ENCODE peak calls at places on chromosomes 13 and 19, in nine cellular contexts. One of them, this sample, is unnamed.

GRCh38 chr13:38308736-38309135 is 40.9 kb upstream of the UFM1 start:
- DNase-seq in body of pancreas: no peak
- DNase-seq in stimulated activated CD4-positive, alpha-beta T cell treated with anti-CD3 and anti-CD28 coated beads, Interleukin-15, amount 100 ng/mL, for 24 hours: no peak
- DNase-seq in naive thymus-derived CD8-positive, alpha-beta T cell: no peak
- DNase-seq in IMR-90: peak
- DNase-seq in AG09309: peak
- DNase-seq in psoas muscle: no peak
- DNase-seq in NCI-H1417: no peak
- DNase-seq in NCI-H345: no peak
- DNase-seq in this sample: no peak

GRCh38 chr13:94656766-94657165 is 55.1 kb downstream of the GPR180 start:
- DNase-seq in naive thymus-derived CD8-positive, alpha-beta T cell: no peak
- DNase-seq in IMR-90: peak
- DNase-seq in NCI-H345: no peak
- DNase-seq in AG09309: peak
- DNase-seq in psoas muscle: no peak
- DNase-seq in body of pancreas: no peak
- DNase-seq in NCI-H1417: no peak
- DNase-seq in stimulated activated CD4-positive, alpha-beta T cell treated with anti-CD3 and anti-CD28 coated beads, Interleukin-15, amount 100 ng/mL, for 24 hours: peak
- DNase-seq in this sample: no peak

GRCh38 chr19:33347300-33347699 is 26.2 kb upstream of the CEBPG start:
- DNase-seq in body of pancreas: no peak
- DNase-seq in IMR-90: no peak
- DNase-seq in NCI-H1417: no peak
- DNase-seq in AG09309: no peak
- DNase-seq in naive thymus-derived CD8-positive, alpha-beta T cell: no peak
- DNase-seq in NCI-H345: no peak
- DNase-seq in stimulated activated CD4-positive, alpha-beta T cell treated with anti-CD3 and anti-CD28 coated beads, Interleukin-15, amount 100 ng/mL, for 24 hours: no peak
- DNase-seq in psoas muscle: no peak
- DNase-seq in this sample: no peak

GRCh38 chr13:37138169-37138568 is 32.7 kb upstream of the CSNK1A1L start:
- DNase-seq in AG09309: no peak
- DNase-seq in body of pancreas: no peak
- DNase-seq in IMR-90: no peak
- DNase-seq in NCI-H345: no peak
- DNase-seq in NCI-H1417: no peak
- DNase-seq in stimulated activated CD4-positive, alpha-beta T cell treated with anti-CD3 and anti-CD28 coated beads, Interleukin-15, amount 100 ng/mL, for 24 hours: no peak
- DNase-seq in psoas muscle: no peak
- DNase-seq in naive thymus-derived CD8-positive, alpha-beta T cell: no peak
- DNase-seq in this sample: no peak

GRCh38 chr19:21566073-21566472 is 60.7 kb downstream of the ZNF429 start:
- DNase-seq in NCI-H1417: no peak
- DNase-seq in naive thymus-derived CD8-positive, alpha-beta T cell: no peak
- DNase-seq in body of pancreas: no peak
- DNase-seq in AG09309: no peak
- DNase-seq in NCI-H345: no peak
- DNase-seq in stimulated activated CD4-positive, alpha-beta T cell treated with anti-CD3 and anti-CD28 coated beads, Interleukin-15, amount 100 ng/mL, for 24 hours: peak
- DNase-seq in psoas muscle: no peak
- DNase-seq in IMR-90: no peak
- DNase-seq in this sample: no peak

GRCh38 chr19:50567052-50567841 is 988 bp downstream of the LRRC4B start:
- DNase-seq in stimulated activated CD4-positive, alpha-beta T cell treated with anti-CD3 and anti-CD28 coated beads, Interleukin-15, amount 100 ng/mL, for 24 hours: no peak
- DNase-seq in NCI-H345: no peak
- DNase-seq in AG09309: no peak
- DNase-seq in body of pancreas: no peak
- DNase-seq in naive thymus-derived CD8-positive, alpha-beta T cell: no peak
- DNase-seq in psoas muscle: no peak
- DNase-seq in IMR-90: no peak
- DNase-seq in NCI-H1417: peak
- DNase-seq in this sample: peak

GRCh38 chr13:110138700-110139036 is 168.3 kb downstream of the COL4A1 start:
- DNase-seq in NCI-H1417: no peak
- DNase-seq in naive thymus-derived CD8-positive, alpha-beta T cell: no peak
- DNase-seq in IMR-90: no peak
- DNase-seq in stimulated activated CD4-positive, alpha-beta T cell treated with anti-CD3 and anti-CD28 coated beads, Interleukin-15, amount 100 ng/mL, for 24 hours: no peak
- DNase-seq in AG09309: no peak
- DNase-seq in NCI-H345: no peak
- DNase-seq in body of pancreas: no peak
- DNase-seq in psoas muscle: no peak
- DNase-seq in this sample: no peak

GRCh38 chr13:44927953-44928352 is 61.3 kb downstream of the NUFIP1 start:
- DNase-seq in body of pancreas: no peak
- DNase-seq in AG09309: no peak
- DNase-seq in psoas muscle: no peak
- DNase-seq in IMR-90: peak
- DNase-seq in naive thymus-derived CD8-positive, alpha-beta T cell: no peak
- DNase-seq in NCI-H1417: no peak
- DNase-seq in stimulated activated CD4-positive, alpha-beta T cell treated with anti-CD3 and anti-CD28 coated beads, Interleukin-15, amount 100 ng/mL, for 24 hours: no peak
- DNase-seq in NCI-H345: no peak
- DNase-seq in this sample: no peak

GRCh38 chr13:58300224-58300623 is 668.7 kb downstream of the PCDH17 start:
- DNase-seq in NCI-H1417: no peak
- DNase-seq in AG09309: no peak
- DNase-seq in body of pancreas: no peak
- DNase-seq in psoas muscle: no peak
- DNase-seq in IMR-90: no peak
- DNase-seq in NCI-H345: no peak
- DNase-seq in stimulated activated CD4-positive, alpha-beta T cell treated with anti-CD3 and anti-CD28 coated beads, Interleukin-15, amount 100 ng/mL, for 24 hours: no peak
- DNase-seq in naive thymus-derived CD8-positive, alpha-beta T cell: no peak
- DNase-seq in this sample: no peak

GRCh38 chr13:53165201-53165600 is 136.6 kb downstream of the OLFM4 start:
- DNase-seq in psoas muscle: no peak
- DNase-seq in naive thymus-derived CD8-positive, alpha-beta T cell: no peak
- DNase-seq in stimulated activated CD4-positive, alpha-beta T cell treated with anti-CD3 and anti-CD28 coated beads, Interleukin-15, amount 100 ng/mL, for 24 hours: no peak
- DNase-seq in AG09309: no peak
- DNase-seq in body of pancreas: no peak
- DNase-seq in IMR-90: no peak
- DNase-seq in NCI-H1417: no peak
- DNase-seq in NCI-H345: no peak
- DNase-seq in this sample: no peak

GRCh38 chr19:3403489-3404323 is 37.3 kb downstream of the NFIC start:
- DNase-seq in IMR-90: peak
- DNase-seq in NCI-H345: no peak
- DNase-seq in NCI-H1417: peak
- DNase-seq in stimulated activated CD4-positive, alpha-beta T cell treated with anti-CD3 and anti-CD28 coated beads, Interleukin-15, amount 100 ng/mL, for 24 hours: no peak
- DNase-seq in naive thymus-derived CD8-positive, alpha-beta T cell: no peak
- DNase-seq in body of pancreas: peak
- DNase-seq in psoas muscle: peak
- DNase-seq in AG09309: peak
- DNase-seq in this sample: no peak

GRCh38 chr19:45322311-45322710 is 364 bp downstream of the CKM start:
- DNase-seq in psoas muscle: peak
- DNase-seq in AG09309: no peak
- DNase-seq in NCI-H1417: peak
- DNase-seq in IMR-90: no peak
- DNase-seq in body of pancreas: no peak
- DNase-seq in NCI-H345: peak
- DNase-seq in stimulated activated CD4-positive, alpha-beta T cell treated with anti-CD3 and anti-CD28 coated beads, Interleukin-15, amount 100 ng/mL, for 24 hours: no peak
- DNase-seq in naive thymus-derived CD8-positive, alpha-beta T cell: no peak
- DNase-seq in this sample: peak

GRCh38 chr19:29678484-29679106 is 13.3 kb downstream of the PLEKHF1 start:
- DNase-seq in IMR-90: no peak
- DNase-seq in NCI-H1417: no peak
- DNase-seq in NCI-H345: no peak
- DNase-seq in stimulated activated CD4-positive, alpha-beta T cell treated with anti-CD3 and anti-CD28 coated beads, Interleukin-15, amount 100 ng/mL, for 24 hours: no peak
- DNase-seq in naive thymus-derived CD8-positive, alpha-beta T cell: no peak
- DNase-seq in body of pancreas: peak
- DNase-seq in psoas muscle: peak
- DNase-seq in AG09309: no peak
- DNase-seq in this sample: no peak

GRCh38 chr13:94660695-94661324 is 51.5 kb downstream of the SOX21 start:
- DNase-seq in NCI-H1417: peak
- DNase-seq in body of pancreas: no peak
- DNase-seq in NCI-H345: peak
- DNase-seq in IMR-90: peak
- DNase-seq in psoas muscle: no peak
- DNase-seq in stimulated activated CD4-positive, alpha-beta T cell treated with anti-CD3 and anti-CD28 coated beads, Interleukin-15, amount 100 ng/mL, for 24 hours: peak
- DNase-seq in AG09309: no peak
- DNase-seq in naive thymus-derived CD8-positive, alpha-beta T cell: no peak
- DNase-seq in this sample: no peak

GRCh38 chr13:108322206-108322824 is 52.8 kb downstream of the TNFSF13B start:
- DNase-seq in AG09309: no peak
- DNase-seq in NCI-H345: peak
- DNase-seq in psoas muscle: no peak
- DNase-seq in IMR-90: peak
- DNase-seq in stimulated activated CD4-positive, alpha-beta T cell treated with anti-CD3 and anti-CD28 coated beads, Interleukin-15, amount 100 ng/mL, for 24 hours: no peak
- DNase-seq in body of pancreas: no peak
- DNase-seq in naive thymus-derived CD8-positive, alpha-beta T cell: no peak
- DNase-seq in NCI-H1417: peak
- DNase-seq in this sample: no peak